ENCODE peak calls at places on chromosomes 7 and 10, in eight cellular contexts. I, D, S, V, J, X, T and Y are unnamed samples.

GRCh38 chr10:125122566-125122965 is 37.8 kb downstream of the CTBP2 start:
- DNase-seq in S (no peak), D (no peak), I (no peak), X (no peak), T (peak; percentile 21), V (no peak), J (no peak), Y (no peak)

GRCh38 chr7:106775552-106775936 is 89.5 kb upstream of the PIK3CG start:
- DNase-seq in J (no peak), X (peak; percentile 85), T (no peak), D (peak; percentile 80), V (no peak), S (no peak), I (no peak), Y (no peak)

GRCh38 chr7:1176891-1177373 is 16.9 kb upstream of the ZFAND2A start:
- DNase-seq in S (peak; percentile 64), T (peak; percentile 61), X (peak; percentile 44), J (peak; percentile 39), V (no peak), I (peak; percentile 55), D (peak; percentile 64), Y (peak; percentile 71)

GRCh38 chr10:97319671-97320479 is 804 bp downstream of the FRAT1 start:
- DNase-seq in I (peak; percentile 65), X (no peak), D (peak; percentile 32), V (no peak), S (peak; percentile 48), T (peak; percentile 39), J (peak; percentile 54), Y (peak; percentile 72)

GRCh38 chr10:28875535-28876208 is 198.4 kb downstream of the BAMBI start:
- DNase-seq in J (peak; percentile 73), V (peak; percentile 56), D (no peak), I (no peak), T (no peak), X (peak; percentile 71), S (no peak), Y (no peak)

GRCh38 chr7:92461027-92462003 is 14.0 kb downstream of the GATAD1 start:
- DNase-seq in J (peak; percentile 29), D (peak; percentile 65), X (peak; percentile 51), T (no peak), S (no peak), I (peak; percentile 36), V (peak; percentile 13), Y (no peak)

GRCh38 chr7:16421333-16422099 is at the start of gene CRPPA:
- DNase-seq in T (peak; percentile 48), X (peak; percentile 50), D (peak; percentile 89), I (peak; percentile 56), J (peak; percentile 34), V (no peak), S (peak; percentile 63), Y (no peak)

GRCh38 chr10:33306126-33306525 is 28.3 kb downstream of the NRP1 start:
- DNase-seq in V (no peak), S (no peak), D (no peak), I (no peak), J (no peak), X (peak; percentile 46), T (no peak), Y (no peak)

GRCh38 chr10:70679498-70679897 is 7.2 kb downstream of the ADAMTS14 start:
- DNase-seq in I (no peak), V (no peak), S (no peak), T (no peak), D (no peak), X (peak; percentile 53), J (no peak), Y (no peak)

GRCh38 chr10:60534791-60535389 is 145.2 kb upstream of the ANK3 start:
- DNase-seq in I (no peak), V (no peak), S (no peak), T (no peak), J (no peak), X (no peak), D (no peak), Y (no peak)

GRCh38 chr7:116499168-116500070 is at the start of gene CAV2:
- DNase-seq in V (no peak), S (peak; percentile 59), D (peak; percentile 94), T (peak; percentile 73), J (no peak), X (peak; percentile 50), I (peak; percentile 62), Y (peak; percentile 19)

GRCh38 chr7:132171130-132171576 is 405.1 kb downstream of the PLXNA4 start:
- DNase-seq in X (no peak), J (no peak), V (no peak), T (no peak), S (no peak), I (no peak), D (no peak), Y (no peak)

GRCh38 chr10:13270877-13271551 is 28.9 kb downstream of the PHYH start:
- DNase-seq in I (no peak), J (no peak), D (no peak), X (peak; percentile 7), V (no peak), T (no peak), S (no peak), Y (no peak)

GRCh38 chr10:95457319-95457886 is 103.8 kb downstream of the SORBS1 start:
- DNase-seq in S (no peak), D (no peak), X (no peak), V (no peak), T (no peak), I (no peak), J (peak; percentile 80), Y (no peak)

GRCh38 chr7:35430547-35431153 is 176.8 kb upstream of the TBX20 start:
- DNase-seq in D (peak; percentile 16), T (no peak), S (no peak), X (no peak), I (no peak), V (no peak), J (peak; percentile 11), Y (no peak)

GRCh38 chr10:62018141-62018911 is 116.8 kb downstream of the ARID5B start:
- DNase-seq in S (no peak), V (no peak), J (no peak), X (no peak), D (no peak), I (no peak), T (no peak), Y (no peak)

GRCh38 chr10:119025336-119025735 is 4.2 kb upstream of the NANOS1 start:
- DNase-seq in S (peak; percentile 74), D (peak; percentile 74), T (no peak), J (peak; percentile 40), I (no peak), X (peak; percentile 81), V (peak; percentile 67), Y (no peak)

GRCh38 chr10:102564209-102564834 is 60.5 kb downstream of the SUFU start:
- DNase-seq in J (no peak), X (no peak), I (no peak), T (no peak), S (no peak), V (no peak), D (no peak), Y (no peak)

DNA sequence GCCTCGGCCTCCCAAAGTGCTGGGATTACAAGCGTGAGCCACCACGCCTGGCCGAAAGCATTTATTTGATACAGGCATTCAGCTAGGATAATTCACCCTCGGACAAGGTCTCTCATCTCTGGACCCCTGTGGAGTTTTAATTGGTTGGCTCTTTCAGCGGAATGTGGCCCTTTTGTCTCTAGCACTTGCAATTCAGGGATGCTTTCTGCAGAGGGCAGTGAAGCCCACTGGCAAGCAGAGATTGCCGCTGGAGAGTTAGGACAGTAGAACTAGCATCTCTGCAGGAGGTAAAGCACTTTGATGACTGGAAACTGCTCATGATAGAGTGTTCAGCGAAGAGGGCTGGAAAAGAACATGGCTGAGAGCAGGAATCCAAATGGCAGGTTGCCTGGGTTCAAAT is 62.0 kb downstream of the SUFU start:
- DNase-seq in I (no peak), T (no peak), X (no peak), D (no peak), S (no peak), V (no peak), J (peak; percentile 9), Y (no peak)
- TF ChIP-seq CTCF in I (no peak), T (no peak), X (no peak), D (no peak), S (no peak), V (no peak), J (peak; percentile 56), Y (no peak)

GRCh38 chr7:69276011-69276729 is 322.1 kb upstream of the AUTS2 start:
- DNase-seq in V (no peak), X (no peak), I (no peak), J (no peak), D (no peak), T (no peak), S (no peak), Y (no peak)
- TF ChIP-seq CTCF in V (no peak), X (no peak), I (no peak), J (no peak), D (no peak), T (no peak), S (no peak), Y (no peak)

GRCh38 chr7:13282377-13282980 is 595.0 kb downstream of the ARL4A start:
- DNase-seq in S (no peak), I (no peak), D (peak; percentile 52), J (no peak), V (peak; percentile 31), X (peak; percentile 58), T (no peak), Y (no peak)
- TF ChIP-seq CTCF in S (peak; percentile 42), I (no peak), D (peak; percentile 49), J (no peak), V (peak; percentile 61), X (peak; percentile 64), T (no peak), Y (no peak)

DNA sequence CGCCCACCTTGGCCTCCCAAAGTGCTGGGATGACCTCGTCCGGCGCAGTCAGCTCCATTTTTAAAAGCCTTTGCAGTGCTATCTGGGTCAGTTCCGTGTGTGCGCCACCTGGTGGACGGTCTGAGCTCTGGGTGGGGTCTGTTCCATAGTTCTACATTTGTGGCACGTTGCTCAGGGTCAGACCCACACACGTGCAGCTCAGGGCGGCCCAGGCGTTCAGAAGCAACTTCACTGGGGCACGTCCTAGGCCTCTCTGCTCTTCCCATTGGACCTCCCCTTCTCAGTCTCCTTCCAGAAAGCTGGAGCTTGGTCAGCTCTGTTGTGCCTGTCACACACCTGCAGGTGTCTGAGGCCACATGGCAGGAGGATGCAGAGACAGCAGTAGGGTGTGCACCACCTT is 137.9 kb downstream of the DNAJB6 start:
- DNase-seq in T (no peak), X (no peak), S (no peak), V (no peak), D (no peak), I (no peak), J (peak; percentile 20), Y (no peak)
- TF ChIP-seq CTCF in T (no peak), X (peak; percentile 16), S (peak; percentile 24), V (peak; percentile 5), D (no peak), I (no peak), J (peak; percentile 67), Y (no peak)

DNA sequence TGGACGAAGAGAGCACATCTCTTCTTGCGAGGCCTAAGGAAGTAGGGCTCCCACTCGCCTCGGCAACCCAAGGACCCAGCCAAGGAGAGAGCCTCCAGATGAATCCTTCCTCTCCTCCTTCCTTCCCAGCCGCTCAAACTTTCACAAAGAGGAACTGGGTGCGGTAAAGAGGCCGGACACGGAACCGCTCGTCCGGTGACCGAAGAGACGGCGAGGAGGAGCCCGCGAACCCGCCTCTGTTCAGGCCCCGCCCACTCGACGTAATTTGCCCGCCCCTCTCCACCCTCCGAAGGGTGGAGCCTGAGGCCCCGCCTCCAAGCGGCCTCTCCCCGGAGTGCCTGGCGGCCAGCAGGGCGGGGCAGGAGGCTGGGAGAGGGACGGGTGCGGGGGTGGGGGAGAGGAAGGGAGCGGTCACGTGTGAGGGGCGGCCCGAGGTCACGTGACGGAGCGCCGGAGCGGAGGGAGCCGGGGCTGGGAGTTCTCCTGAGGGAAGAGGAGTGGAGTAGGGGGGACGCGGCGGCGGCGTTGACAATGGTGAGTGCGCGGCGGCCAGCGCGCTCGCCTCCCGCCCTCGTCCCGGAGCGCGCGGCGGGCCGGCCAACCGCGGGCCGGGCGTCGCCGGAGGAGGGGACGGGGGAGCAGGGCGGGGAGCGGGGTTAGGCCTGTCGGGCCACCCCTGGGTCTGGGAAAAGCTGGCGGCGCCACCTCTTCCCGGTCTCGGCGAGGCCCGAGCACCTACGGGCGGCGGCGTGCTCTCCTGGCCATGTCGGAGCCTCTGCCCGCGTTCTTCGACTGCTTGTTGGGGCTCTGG is at the start of gene VPS26A:
- DNase-seq in V (peak; percentile 93), D (peak; percentile 99), S (peak; percentile 99), X (peak; percentile 99), J (peak; percentile 94), T (peak; percentile 100), I (peak; percentile 100), Y (peak; percentile 100)
- TF ChIP-seq CTCF in V (no peak), D (no peak), S (no peak), X (no peak), J (peak; percentile 60), T (peak; percentile 29), I (no peak), Y (no peak)